ENCODE peak calls at places on chromosomes 13 and 19, in four cellular contexts. G, Q, I and T are unnamed samples.

GRCh38 chr13:80082396-80083096 is 258.4 kb downstream of the SPRY2 start:
- DNase-seq in Q (peak), G (no peak), I (no peak), T (no peak)

GRCh38 chr13:50936681-50937080 is 27.1 kb downstream of the RNASEH2B start:
- DNase-seq in I (no peak), G (no peak), Q (peak), T (peak)

GRCh38 chr19:41892173-41892902 is 9.4 kb downstream of the ARHGEF1 start:
- DNase-seq in Q (no peak), I (no peak), G (no peak), T (no peak)

GRCh38 chr19:3506384-3507340 is 551 bp downstream of the FZR1 start:
- DNase-seq in G (no peak), Q (peak), I (no peak), T (peak)

GRCh38 chr13:50871405-50871804 is 27.9 kb upstream of the DLEU7 start:
- DNase-seq in I (no peak), Q (no peak), G (no peak), T (no peak)

GRCh38 chr13:72585254-72585653 is 142.2 kb downstream of the MZT1 start:
- DNase-seq in Q (no peak), I (no peak), G (no peak), T (no peak)

GRCh38 chr13:109348514-109349340 is 437.7 kb downstream of the IRS2 start:
- DNase-seq in I (no peak), G (no peak), Q (peak), T (no peak)

GRCh38 chr19:39788244-39788643 is 9.6 kb downstream of the LEUTX start:
- DNase-seq in G (no peak), I (no peak), Q (no peak), T (no peak)

GRCh38 chr13:30908416-30908980 is 2.4 kb downstream of the MEDAG start:
- DNase-seq in I (no peak), G (no peak), Q (no peak), T (no peak)

GRCh38 chr13:36806102-36806501 is 12.9 kb upstream of the RFXAP start:
- DNase-seq in I (no peak), Q (no peak), G (no peak), T (no peak)

GRCh38 chr19:13165091-13165997 is 15.1 kb downstream of the IER2 start:
- DNase-seq in Q (peak), G (no peak), I (no peak), T (no peak)

GRCh38 chr13:45280751-45281634 is 60.0 kb downstream of the TPT1 start:
- DNase-seq in I (peak), Q (peak), G (no peak), T (peak)

GRCh38 chr19:8145969-8146368 is 3.4 kb downstream of the FBN3 start:
- DNase-seq in I (no peak), G (no peak), Q (no peak), T (peak)

GRCh38 chr13:65882810-65883209 is 1347.3 kb downstream of the PCDH9 start:
- DNase-seq in G (no peak), Q (no peak), I (no peak), T (no peak)

GRCh38 chr13:80931118-80931517 is 590.2 kb upstream of the SPRY2 start:
- DNase-seq in I (no peak), Q (no peak), G (no peak), T (no peak)

GRCh38 chr19:30319411-30319810 is 52.8 kb upstream of the ZNF536 start:
- DNase-seq in Q (peak), G (no peak), I (no peak), T (no peak)

GRCh38 chr13:49777746-49778614 is 14.5 kb downstream of the KPNA3 start:
- DNase-seq in Q (peak), I (no peak), G (no peak), T (no peak)

GRCh38 chr13:23552661-23553060 is 17.6 kb upstream of the TNFRSF19 start:
- DNase-seq in Q (no peak), G (no peak), I (no peak), T (no peak)

GRCh38 chr13:44848956-44849748 is 140.1 kb downstream of the NUFIP1 start:
- DNase-seq in I (no peak), Q (peak), G (no peak), T (no peak)

GRCh38 chr19:55641376-55642152 is 762 bp downstream of the ZNF580 start:
- DNase-seq in Q (peak), I (no peak), G (no peak), T (peak)

GRCh38 chr13:27120811-27121210 is 50.8 kb downstream of the USP12 start:
- DNase-seq in G (no peak), Q (peak), I (no peak), T (no peak)

GRCh38 chr19:16161848-16162247 is 11.5 kb downstream of the CIB3 start:
- DNase-seq in I (no peak), G (no peak), Q (peak), T (no peak)

GRCh38 chr19:28940751-28941500 is 272.0 kb downstream of the UQCRFS1 start:
- DNase-seq in G (no peak), I (no peak), Q (peak), T (no peak)

GRCh38 chr13:74562381-74562780 is 428.2 kb upstream of the KLF12 start:
- DNase-seq in G (no peak), Q (peak), I (no peak), T (no peak)

GRCh38 chr13:74974234-74974879 is 507.6 kb downstream of the TBC1D4 start:
- DNase-seq in I (no peak), Q (no peak), G (no peak), T (no peak)

GRCh38 chr19:47221080-47221841 is 9.7 kb downstream of the BBC3 start:
- DNase-seq in Q (no peak), G (no peak), I (no peak), T (no peak)

GRCh38 chr19:56987184-56987583 is 132.6 kb upstream of the USP29 start:
- DNase-seq in I (no peak), Q (no peak), G (no peak), T (peak)

GRCh38 chr13:111049791-111050538 is 65.1 kb upstream of the ARHGEF7 start:
- DNase-seq in Q (peak), I (no peak), G (no peak), T (peak)

GRCh38 chr19:54262066-54262465 is 5.0 kb upstream of the LILRB5 start:
- DNase-seq in G (no peak), I (no peak), Q (no peak), T (no peak)

GRCh38 chr19:54390942-54391577 is 24.2 kb upstream of the TTYH1 start:
- DNase-seq in G (no peak), I (no peak), Q (peak), T (peak)

GRCh38 chr13:71860547-71861131 is 6.4 kb downstream of the DACH1 start:
- DNase-seq in Q (no peak), G (no peak), I (no peak), T (peak)

GRCh38 chr19:896434-896833 is 3.1 kb downstream of the RNU6-9 start:
- DNase-seq in G (no peak), I (no peak), Q (no peak), T (no peak)

GRCh38 chr13:39282400-39282972 is 244.2 kb downstream of the NHLRC3 start:
- DNase-seq in I (no peak), G (no peak), Q (no peak), T (peak)

GRCh38 chr13:32443111-32443510 is 15.2 kb upstream of the N4BP2L1 start:
- DNase-seq in I (no peak), Q (peak), G (no peak), T (peak)